ENCODE peak calls at places on chromosomes 1 and 21, in six cellular contexts. D, W, Z, C, M and E are unnamed samples.

GRCh38 chr1:246280551-246280950 is 226.5 kb downstream of the SMYD3 start:
- DNase-seq in W (peak), Z (peak), M (no peak), D (no peak), C (no peak), E (no peak)

GRCh38 chr1:175834597-175834996 is 91.2 kb upstream of the TNR start:
- DNase-seq in D (no peak), W (no peak), M (no peak), Z (no peak), C (no peak), E (no peak)

GRCh38 chr1:23964790-23965740 is 5.4 kb downstream of the PNRC2 start:
- DNase-seq in W (no peak), Z (no peak), C (no peak), D (no peak), M (no peak), E (no peak)

GRCh38 chr21:45303111-45303615 is 15.5 kb upstream of the POFUT2 start:
- DNase-seq in W (no peak), Z (no peak), M (no peak), C (no peak), D (no peak), E (no peak)

GRCh38 chr21:42537106-42537742 is 23.6 kb downstream of the SLC37A1 start:
- DNase-seq in C (no peak), W (no peak), M (no peak), D (peak), Z (no peak), E (no peak)

GRCh38 chr1:45840704-45841103 is 37.3 kb downstream of the MAST2 start:
- DNase-seq in M (no peak), D (no peak), C (no peak), Z (no peak), W (no peak), E (no peak)

GRCh38 chr1:152878042-152878441 is at the start of gene SMCP:
- DNase-seq in M (no peak), Z (no peak), C (no peak), W (no peak), D (peak), E (no peak)

GRCh38 chr21:27143476-27143875 is 176.6 kb upstream of the ADAMTS5 start:
- DNase-seq in D (no peak), W (no peak), M (no peak), Z (no peak), C (no peak), E (no peak)

GRCh38 chr1:67960766-67961165 is 89.7 kb downstream of the DIRAS3 start:
- DNase-seq in C (no peak), M (no peak), W (no peak), Z (no peak), D (no peak), E (no peak)

GRCh38 chr1:232508161-232508661 is 121.7 kb downstream of the SIPA1L2 start:
- DNase-seq in W (no peak), M (no peak), C (no peak), Z (no peak), D (no peak), E (no peak)

GRCh38 chr1:103180660-103181059 is 72.3 kb upstream of the COL11A1 start:
- DNase-seq in Z (no peak), W (no peak), M (no peak), D (no peak), C (no peak), E (peak)

GRCh38 chr1:109782514-109782913 is 18.8 kb upstream of the EPS8L3 start:
- DNase-seq in W (no peak), M (no peak), D (no peak), Z (no peak), C (no peak), E (no peak)

GRCh38 chr1:109498161-109498801 is 4.4 kb downstream of the CYB561D1 start:
- DNase-seq in W (peak), D (peak), M (no peak), Z (no peak), C (no peak), E (no peak)

GRCh38 chr1:184387069-184387870 is 441 bp downstream of the C1orf21 start:
- DNase-seq in M (no peak), W (peak), D (no peak), Z (no peak), C (no peak), E (no peak)

GRCh38 chr1:218433744-218434143 is 88.6 kb downstream of the TGFB2 start:
- DNase-seq in M (no peak), C (no peak), D (no peak), Z (no peak), W (no peak), E (no peak)

GRCh38 chr1:79982218-79982617 is 975.7 kb upstream of the ADGRL4 start:
- DNase-seq in M (no peak), Z (no peak), W (no peak), C (no peak), D (no peak), E (no peak)

GRCh38 chr21:29436143-29436542 is 137.4 kb downstream of the BACH1 start:
- DNase-seq in Z (no peak), D (no peak), W (no peak), M (no peak), C (no peak), E (no peak)

GRCh38 chr1:222096476-222096772 is 354.5 kb upstream of the DUSP10 start:
- DNase-seq in D (no peak), W (no peak), Z (no peak), M (no peak), C (no peak), E (no peak)

GRCh38 chr1:201019321-201019977 is 4.1 kb downstream of the KIF21B start:
- DNase-seq in M (peak), W (no peak), D (peak), Z (peak), C (no peak), E (no peak)

GRCh38 chr1:151737479-151737878 is 16.2 kb downstream of the RIIAD1 start:
- DNase-seq in W (no peak), D (no peak), Z (no peak), C (no peak), M (no peak), E (no peak)

GRCh38 chr1:200891774-200892157 is 2.9 kb upstream of the INAVA start:
- DNase-seq in C (no peak), Z (no peak), M (no peak), W (no peak), D (no peak), E (no peak)

GRCh38 chr1:62673629-62674028 is 14.6 kb downstream of the DOCK7 start:
- DNase-seq in W (no peak), M (no peak), D (no peak), C (no peak), Z (no peak), E (no peak)

GRCh38 chr1:26517766-26518049 is 11.9 kb upstream of the RPS6KA1 start:
- DNase-seq in M (no peak), Z (no peak), W (no peak), C (no peak), D (no peak), E (no peak)

GRCh38 chr1:167997037-167997575 is 60.2 kb upstream of the MPC2 start:
- DNase-seq in M (no peak), C (no peak), Z (no peak), W (no peak), D (no peak), E (no peak)

GRCh38 chr1:187787696-187788095 is 958.9 kb downstream of the PLA2G4A start:
- DNase-seq in C (no peak), D (no peak), Z (no peak), W (no peak), M (no peak), E (no peak)

DNA sequence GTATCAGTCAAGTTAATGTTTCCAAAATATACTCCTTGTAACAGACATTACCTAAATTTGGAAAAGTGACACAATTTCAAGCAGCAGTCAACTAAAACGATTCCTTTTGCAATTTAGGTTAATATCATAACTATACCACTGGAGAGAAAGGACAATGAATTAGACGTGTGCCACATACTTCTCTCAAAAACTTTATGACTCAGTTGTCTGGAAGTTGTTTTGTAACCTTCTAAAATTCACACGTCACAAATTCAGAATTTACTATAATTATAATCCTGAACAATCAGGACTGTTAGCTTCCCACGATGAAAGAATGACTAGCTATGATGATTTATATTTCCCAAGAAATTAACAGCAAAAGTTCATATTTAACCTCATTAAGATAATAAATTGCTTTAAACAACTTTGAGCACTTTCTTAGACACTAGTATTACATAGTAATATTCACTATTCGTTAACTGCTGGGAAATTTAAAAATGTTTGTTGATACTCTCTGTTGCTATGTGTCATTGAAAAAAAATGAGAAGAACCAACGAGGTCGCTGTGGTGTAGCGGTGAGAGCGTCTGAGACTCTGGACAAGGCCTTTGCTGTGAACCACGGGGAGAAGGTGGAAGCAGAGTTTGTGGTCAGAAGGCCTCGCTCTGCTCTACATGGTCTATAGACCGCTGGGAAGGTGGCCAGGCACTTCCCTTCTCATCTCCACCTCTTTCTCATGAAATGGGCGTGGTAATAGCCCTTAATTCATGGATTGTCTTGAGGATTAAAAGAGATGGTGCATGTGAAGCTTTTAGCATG is 27.9 kb upstream of the BATF3 start:
- DNase-seq in D (no peak), Z (no peak), M (no peak), C (no peak), W (no peak), E (no peak)
- TF ChIP-seq SIN3A in D (no peak), Z (no peak), M (no peak), C (no peak), W (no peak), E (no peak)

GRCh38 chr1:225760531-225760930 is 17.1 kb upstream of the SRP9 start:
- DNase-seq in W (no peak), Z (no peak), D (no peak), M (no peak), C (no peak), E (no peak)
- TF ChIP-seq SIN3A in W (no peak), Z (no peak), D (no peak), M (no peak), C (no peak), E (no peak)

DNA sequence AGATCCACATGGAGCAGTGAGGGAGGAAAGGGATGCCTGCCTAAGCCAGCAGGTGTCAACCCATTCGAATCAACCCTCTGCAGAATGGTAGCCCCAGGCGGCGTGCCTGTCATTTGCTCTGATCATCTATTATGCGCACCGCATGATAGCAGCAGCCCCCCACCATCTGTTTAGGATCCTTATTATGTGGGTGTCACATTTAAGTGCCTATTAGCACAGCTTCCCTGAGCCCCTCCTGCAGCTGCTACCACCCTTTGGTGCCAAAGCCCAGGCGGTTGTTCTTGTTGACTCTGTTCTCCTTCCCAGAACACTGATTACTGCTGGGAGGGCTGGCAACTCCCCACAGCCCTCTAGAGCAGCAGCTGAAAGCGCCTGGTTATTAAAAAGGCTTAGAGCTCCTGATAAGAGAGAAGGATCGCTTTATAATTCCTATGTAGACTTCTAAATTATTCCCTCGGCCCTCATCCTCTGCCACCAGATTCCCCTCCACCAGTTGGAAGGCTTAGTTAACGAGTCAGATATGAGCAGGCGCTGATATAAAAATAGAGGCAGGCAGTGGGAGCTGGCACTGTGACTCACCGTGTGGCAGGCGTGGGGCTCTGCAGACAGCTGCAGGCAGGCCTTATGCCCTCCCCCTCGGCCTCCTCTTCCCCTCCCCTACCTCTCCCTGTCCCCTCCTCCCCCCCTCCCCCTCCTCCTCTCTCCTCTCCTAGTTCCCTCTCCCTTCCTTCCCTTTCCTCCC is 23.0 kb downstream of the ACTA1 start:
- DNase-seq in C (no peak), W (peak), Z (no peak), D (no peak), M (no peak), E (no peak)
- TF ChIP-seq SIN3A in C (no peak), W (no peak), Z (no peak), D (no peak), M (no peak), E (no peak)

DNA sequence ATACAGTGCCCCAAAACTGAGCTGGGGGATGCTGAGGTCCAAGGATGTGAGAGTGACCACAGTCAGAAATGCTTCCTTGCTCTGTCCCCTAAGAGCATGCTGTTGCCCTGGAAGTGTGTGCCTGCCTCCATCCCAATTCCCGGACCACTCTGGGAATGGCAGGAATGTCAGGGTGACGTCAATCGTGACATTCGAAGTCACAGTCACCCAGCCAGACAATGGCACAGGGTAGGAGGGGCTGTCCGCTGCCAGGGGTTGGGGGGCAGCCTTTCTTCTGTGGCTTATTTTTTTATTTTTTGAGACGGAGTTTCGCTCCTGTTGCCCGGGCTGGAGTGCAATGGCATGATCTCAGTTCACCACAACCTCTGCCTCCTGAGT is 22.3 kb downstream of the MEF2D start:
- DNase-seq in Z (no peak), W (no peak), D (no peak), C (no peak), M (no peak), E (no peak)
- TF ChIP-seq SIN3A in Z (no peak), W (no peak), D (no peak), C (no peak), M (no peak), E (no peak)

GRCh38 chr1:165182975-165183374 is 173.5 kb downstream of the LMX1A start:
- DNase-seq in C (no peak), M (no peak), Z (no peak), D (no peak), W (no peak), E (no peak)
- TF ChIP-seq SIN3A in C (no peak), M (no peak), Z (no peak), D (no peak), W (no peak), E (no peak)

GRCh38 chr1:21384620-21385019 is 55.3 kb upstream of the NBPF3 start:
- DNase-seq in C (no peak), M (peak), Z (no peak), D (peak), W (no peak), E (no peak)

GRCh38 chr1:21383785-21384401 is 56.0 kb upstream of the NBPF3 start:
- DNase-seq in W (no peak), M (peak), Z (no peak), C (no peak), D (no peak), E (no peak)

GRCh38 chr1:21379571-21379970 is 60.4 kb upstream of the NBPF3 start:
- DNase-seq in C (no peak), D (no peak), Z (no peak), W (no peak), M (no peak), E (no peak)

GRCh38 chr1:21378705-21379494 is 61.0 kb upstream of the NBPF3 start:
- DNase-seq in D (peak), Z (no peak), W (no peak), M (no peak), C (no peak), E (no peak)

GRCh38 chr1:21381354-21381753 is 58.6 kb upstream of the NBPF3 start:
- DNase-seq in C (no peak), M (no peak), Z (no peak), D (peak), W (no peak), E (no peak)
- TF ChIP-seq SIN3A in C (no peak), M (no peak), Z (no peak), D (no peak), W (no peak), E (no peak)

DNA sequence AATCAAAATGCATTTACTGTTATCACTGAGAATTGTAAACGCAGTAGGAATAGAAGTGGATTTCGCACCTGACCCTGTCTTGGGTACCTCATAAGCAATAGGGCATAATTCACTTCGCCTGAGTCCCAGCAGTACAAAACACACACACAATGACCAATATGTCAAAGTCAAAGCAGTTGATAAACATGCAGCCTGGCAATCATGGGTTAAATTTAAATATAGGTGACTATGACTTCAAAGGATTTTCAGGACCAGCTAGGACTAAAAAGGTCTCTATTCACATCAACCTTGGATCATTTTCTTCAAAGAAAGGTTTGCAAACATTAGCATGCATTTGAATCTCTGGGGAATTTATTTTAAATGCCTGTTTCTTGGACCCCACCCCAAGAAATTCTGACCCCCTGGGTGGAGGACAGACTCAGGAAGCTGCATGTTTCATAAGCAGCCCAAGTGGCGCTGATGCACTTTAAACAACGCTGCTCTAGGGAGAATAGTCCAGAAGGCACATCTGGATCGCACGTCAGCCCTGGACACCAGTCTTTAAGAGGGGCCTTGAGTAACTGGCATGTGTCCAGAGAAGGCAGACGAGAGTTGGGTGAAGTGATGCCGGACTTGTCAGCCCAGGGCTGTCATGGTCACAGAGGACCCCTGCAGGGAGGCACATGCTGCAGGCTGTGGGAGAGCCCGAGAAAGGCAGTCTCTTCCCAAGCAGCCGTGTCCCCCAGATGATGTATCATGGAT is 55.7 kb upstream of the EFHD2 start:
- DNase-seq in M (no peak), Z (peak), C (no peak), D (no peak), W (peak), E (no peak)
- TF ChIP-seq SIN3A in M (no peak), Z (no peak), C (no peak), D (no peak), W (no peak), E (no peak)

DNA sequence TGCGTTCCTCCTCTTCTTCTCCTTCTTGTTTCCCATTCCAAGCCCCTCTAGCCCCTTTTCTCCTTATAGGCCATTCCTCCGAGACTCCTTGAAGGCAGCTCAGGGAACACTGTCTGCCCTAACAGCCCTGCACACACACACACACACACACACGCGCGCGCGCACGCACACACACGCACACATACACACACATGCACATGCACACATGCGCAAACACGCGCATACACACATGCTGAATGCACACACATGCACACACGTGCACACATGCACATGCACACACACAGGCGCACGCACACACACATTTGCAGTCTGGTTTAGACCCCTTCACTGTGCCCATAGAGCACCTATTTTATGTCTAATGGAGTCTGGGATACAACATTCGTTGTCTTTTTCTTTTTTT is 17.8 kb upstream of the CNTN2 start:
- DNase-seq in C (no peak), M (no peak), Z (no peak), D (no peak), W (no peak), E (no peak)
- TF ChIP-seq SIN3A in C (no peak), M (no peak), Z (no peak), D (no peak), W (no peak), E (no peak)

DNA sequence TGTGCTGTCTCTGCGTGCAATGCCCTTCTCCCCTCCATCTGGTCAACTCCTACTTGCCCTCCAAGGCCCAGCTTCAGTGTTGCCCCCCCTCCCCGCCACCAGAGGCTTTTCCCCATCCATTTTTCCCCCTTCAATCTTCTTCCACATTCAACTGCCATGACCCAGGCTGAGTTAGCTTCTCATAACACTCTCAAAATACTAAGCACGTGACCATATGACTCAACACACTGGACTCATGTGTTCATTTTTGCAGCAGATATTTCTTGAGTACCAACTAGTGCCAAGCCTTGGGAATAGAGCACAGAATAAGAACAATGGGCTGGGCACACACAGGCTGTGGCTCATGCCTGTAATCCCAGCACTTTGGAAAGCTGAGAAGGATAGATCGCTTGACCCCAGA is 132.1 kb downstream of the IGSF21 start:
- DNase-seq in C (no peak), D (no peak), M (no peak), Z (no peak), W (no peak), E (no peak)
- TF ChIP-seq SIN3A in C (no peak), D (no peak), M (no peak), Z (no peak), W (no peak), E (no peak)

GRCh38 chr1:219659005-219659632 is 46.2 kb upstream of the ZC3H11B start:
- DNase-seq in D (no peak), M (no peak), C (no peak), Z (no peak), W (no peak), E (no peak)
- TF ChIP-seq SIN3A in D (no peak), M (no peak), C (no peak), Z (no peak), W (no peak), E (no peak)